ENCODE peak calls at places on chromosome X, in five cellular contexts. E is HepG2, R is stomach, G is suprapubic skin, B is K562. L is an unnamed sample.

GRCh38 chrX:85020216-85020615 is 16.5 kb downstream of the APOOL start:
- DNase-seq in E (peak), R (no peak), G (no peak), B (no peak), L (no peak)

GRCh38 chrX:77937291-77937690 is 26.8 kb downstream of the ATP7A start:
- DNase-seq in E (no peak), R (no peak), G (no peak), B (no peak), L (no peak)

GRCh38 chrX:27381419-27381818 is 81.7 kb downstream of the PPP4R3C start:
- DNase-seq in E (no peak), R (no peak), G (no peak), B (no peak), L (no peak)

GRCh38 chrX:5870238-5870637 is 358.4 kb downstream of the NLGN4X start:
- DNase-seq in E (no peak), R (no peak), G (no peak), B (no peak), L (no peak)

GRCh38 chrX:107827137-107827831 is 1.6 kb downstream of the MID2 start:
- DNase-seq in E (no peak), R (no peak), G (no peak), B (no peak), L (no peak)

GRCh38 chrX:1380672-1381233 is 11.2 kb downstream of the SLC25A6 start:
- DNase-seq in E (no peak), R (peak), G (no peak), B (peak), L (no peak)

GRCh38 chrX:118884552-118885138 is 61.0 kb downstream of the ZCCHC12 start:
- DNase-seq in E (peak), R (no peak), G (no peak), B (no peak), L (no peak)

GRCh38 chrX:111823068-111823467 is 52.9 kb upstream of the TRPC5OS start:
- DNase-seq in E (no peak), R (no peak), G (no peak), B (peak), L (no peak)

GRCh38 chrX:786441-786881 is 155.9 kb downstream of the SHOX start:
- DNase-seq in E (no peak), R (no peak), G (no peak), B (no peak), L (peak)

GRCh38 chrX:13748486-13748885 is 13.9 kb downstream of the OFD1 start:
- DNase-seq in E (no peak), R (no peak), G (no peak), B (no peak), L (no peak)

GRCh38 chrX:112536544-112536943 is 143.2 kb downstream of the LHFPL1 start:
- DNase-seq in E (no peak), R (no peak), G (no peak), B (no peak), L (no peak)

GRCh38 chrX:34275710-34276109 is 143.6 kb upstream of the FAM47A start:
- DNase-seq in E (no peak), R (no peak), G (no peak), B (no peak), L (no peak)

GRCh38 chrX:136214551-136214950 is 36.6 kb downstream of the MAP7D3 start:
- DNase-seq in E (peak), R (no peak), G (no peak), B (no peak), L (no peak)
- TF ChIP-seq POLR2AphosphoS5 in E (no peak), R (no peak), G (no peak), B (no peak), L (no peak)

GRCh38 chrX:9851890-9852289 is 65.7 kb downstream of the SHROOM2 start:
- DNase-seq in E (no peak), R (no peak), G (no peak), B (no peak), L (no peak)
- TF ChIP-seq EP300 in E (no peak), R (no peak), G (no peak), B (no peak), L (no peak)

GRCh38 chrX:9494806-9495205 is 29.9 kb downstream of the TBL1X start:
- DNase-seq in E (no peak), R (no peak), G (no peak), B (peak), L (no peak)

GRCh38 chrX:9492901-9493300 is 28.0 kb downstream of the TBL1X start:
- DNase-seq in E (no peak), R (no peak), G (no peak), B (no peak), L (no peak)

GRCh38 chrX:9498236-9498635 is 33.4 kb downstream of the TBL1X start:
- DNase-seq in E (no peak), R (no peak), G (no peak), B (no peak), L (no peak)

GRCh38 chrX:9493936-9494335 is 29.1 kb downstream of the TBL1X start:
- DNase-seq in E (no peak), R (no peak), G (no peak), B (no peak), L (no peak)

DNA sequence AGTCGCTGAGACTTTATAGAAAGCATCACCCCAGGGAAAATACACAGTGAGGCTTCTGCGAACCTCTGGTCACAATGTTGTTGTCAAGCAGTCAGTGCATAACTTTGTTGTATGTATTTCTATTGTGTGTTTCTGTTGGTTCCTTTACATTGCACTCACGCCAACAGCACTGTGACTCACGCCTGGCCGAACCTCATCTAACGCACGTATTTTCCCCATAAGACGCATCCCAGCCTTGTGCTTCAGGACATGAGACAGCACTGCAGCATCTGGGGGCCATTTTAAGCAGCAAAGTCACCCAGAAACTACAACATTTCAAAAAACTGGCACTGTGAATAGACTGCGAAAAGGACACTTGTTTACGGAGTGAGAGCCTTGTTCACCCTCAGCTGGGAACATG is 30.6 kb downstream of the TBL1X start:
- DNase-seq in E (no peak), R (no peak), G (no peak), B (no peak), L (no peak)
- TF ChIP-seq POLR2AphosphoS5 in E (no peak), R (no peak), G (no peak), B (no peak), L (no peak)

GRCh38 chrX:55326985-55327384 is 62.3 kb upstream of the PAGE3 start:
- DNase-seq in E (no peak), R (no peak), G (no peak), B (no peak), L (no peak)
- TF ChIP-seq EP300 in E (no peak), R (no peak), G (no peak), B (no peak), L (no peak)

GRCh38 chrX:39477438-39478120 is 620.2 kb downstream of the BCOR start:
- DNase-seq in E (no peak), R (peak), G (no peak), B (peak), L (no peak)
- TF ChIP-seq POLR2AphosphoS5 in E (no peak), R (no peak), G (no peak), B (no peak), L (peak)

DNA sequence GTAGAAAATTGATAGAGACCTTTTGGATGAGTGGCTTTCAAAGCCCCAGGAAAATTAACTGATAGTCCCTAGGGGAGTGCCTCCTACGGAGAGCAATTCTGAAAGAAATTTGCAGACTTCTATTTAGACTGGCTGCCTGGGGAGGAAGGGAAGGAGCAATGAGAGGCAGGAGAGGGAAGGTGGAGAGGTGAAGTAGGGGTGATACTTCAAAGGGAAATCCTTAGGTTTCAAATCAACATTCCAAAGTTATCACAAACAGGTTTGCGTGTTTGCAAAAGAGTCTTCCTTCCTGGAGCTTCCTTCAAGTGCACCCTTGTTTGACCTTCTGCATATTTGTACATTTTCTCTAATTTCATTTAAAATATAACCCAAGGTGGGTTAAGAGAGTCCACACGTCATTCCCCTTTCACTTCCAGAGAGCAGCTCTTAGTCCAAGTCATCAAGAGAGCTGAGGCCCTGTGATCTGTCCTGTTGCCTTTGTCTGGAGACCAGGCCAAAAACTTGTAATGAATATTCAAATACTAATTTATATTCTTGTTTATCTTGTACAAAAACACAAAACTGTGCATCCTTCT is 157.8 kb downstream of the CLCN4 start:
- DNase-seq in E (no peak), R (no peak), G (no peak), B (no peak), L (no peak)
- TF ChIP-seq EP300 in E (no peak), R (no peak), G (no peak), B (no peak), L (no peak)

DNA sequence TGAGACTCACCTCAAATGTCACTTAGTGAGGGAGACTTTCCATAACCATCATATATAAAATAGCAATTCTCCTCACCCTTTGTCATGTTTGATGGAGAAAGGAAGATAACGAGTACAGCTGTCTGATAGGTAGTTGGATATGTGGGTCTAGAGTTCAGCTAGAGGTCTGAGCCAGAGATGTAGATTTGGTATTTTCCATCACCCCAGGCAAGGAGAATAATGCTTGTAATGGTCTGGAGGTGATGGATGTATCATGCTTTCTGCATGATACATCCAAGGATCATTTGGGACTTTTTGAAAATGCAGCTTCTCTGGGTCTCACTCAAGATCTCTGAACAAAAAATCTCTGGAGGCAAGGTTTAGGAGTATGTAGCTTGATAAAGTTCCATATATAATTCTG is 123.8 kb upstream of the VAMP7 start:
- DNase-seq in E (no peak), R (no peak), G (no peak), B (no peak), L (no peak)
- TF ChIP-seq POLR2AphosphoS5 in E (no peak), R (no peak), G (no peak), B (no peak), L (no peak)